ENCODE peak calls at places on chromosomes 13 and 19, in seven cellular contexts. G is CD4-positive, alpha-beta memory T cell; L is lung; Q is endodermal cell; K is suprapubic skin; D is thyroid gland; R is astrocyte of the cerebellum. E is an unnamed sample.

GRCh38 chr19:5553892-5554291 is 13.9 kb downstream of the TINCR start:
- DNase-seq in G (no peak), L (no peak), Q (no peak), K (no peak), D (no peak), R (no peak), E (no peak)

GRCh38 chr19:37931941-37932655 is 25.1 kb downstream of the SIPA1L3 start:
- DNase-seq in G (no peak), L (peak; percentile 88), Q (peak; percentile 91), K (peak; percentile 79), D (peak; percentile 99), R (peak; percentile 67), E (no peak)

GRCh38 chr13:20544186-20544914 is 18.7 kb upstream of the CRYL1 start:
- DNase-seq in G (no peak), L (no peak), Q (no peak), K (no peak), D (no peak), R (no peak), E (no peak)

GRCh38 chr13:26629260-26629659 is 71.8 kb downstream of the WASF3 start:
- DNase-seq in G (no peak), L (no peak), Q (peak; percentile 64), K (no peak), D (peak; percentile 26), R (no peak), E (no peak)

GRCh38 chr13:113801289-113801961 is 42.4 kb downstream of the TMEM255B start:
- DNase-seq in G (peak; percentile 21), L (no peak), Q (no peak), K (peak; percentile 61), D (no peak), R (no peak), E (no peak)

GRCh38 chr13:95474992-95475391 is 77.5 kb upstream of the CLDN10 start:
- DNase-seq in G (no peak), L (no peak), Q (no peak), K (no peak), D (no peak), R (no peak), E (no peak)

GRCh38 chr19:40271706-40272105 is 13.4 kb downstream of the AKT2 start:
- DNase-seq in G (no peak), L (no peak), Q (no peak), K (no peak), D (no peak), R (no peak), E (no peak)

GRCh38 chr19:38093154-38093553 is 130.9 kb downstream of the DPF1 start:
- DNase-seq in G (no peak), L (no peak), Q (no peak), K (no peak), D (peak; percentile 20), R (no peak), E (no peak)

GRCh38 chr19:52570005-52570861 is at the start of gene ZNF701:
- DNase-seq in G (peak; percentile 96), L (peak; percentile 95), Q (peak; percentile 99), K (peak; percentile 97), D (peak; percentile 97), R (peak; percentile 70), E (peak; percentile 63)

GRCh38 chr13:51618626-51619025 is 34.4 kb downstream of the WDFY2 start:
- DNase-seq in G (no peak), L (no peak), Q (no peak), K (no peak), D (peak; percentile 81), R (no peak), E (no peak)

GRCh38 chr13:109497917-109498316 is 288.5 kb downstream of the IRS2 start:
- DNase-seq in G (no peak), L (no peak), Q (no peak), K (no peak), D (no peak), R (no peak), E (no peak)

GRCh38 chr13:99796175-99796819 is 175.3 kb downstream of the ZIC5 start:
- DNase-seq in G (no peak), L (no peak), Q (peak; percentile 92), K (no peak), D (peak; percentile 31), R (peak; percentile 51), E (peak; percentile 53)

GRCh38 chr13:44155422-44156293 is 218.0 kb upstream of the SERP2 start:
- DNase-seq in G (no peak), L (peak; percentile 76), Q (peak; percentile 69), K (peak; percentile 67), D (peak; percentile 78), R (no peak), E (no peak)

GRCh38 chr13:84050551-84050950 is 168.3 kb upstream of the SLITRK1 start:
- DNase-seq in G (no peak), L (no peak), Q (no peak), K (no peak), D (no peak), R (no peak), E (no peak)

GRCh38 chr19:13151605-13152355 is 1.6 kb downstream of the IER2 start:
- DNase-seq in G (peak; percentile 97), L (peak; percentile 97), Q (peak; percentile 99), K (peak; percentile 99), D (peak; percentile 98), R (peak; percentile 92), E (no peak)

GRCh38 chr19:43430142-43430710 is 15.5 kb downstream of the TEX101 start:
- DNase-seq in G (no peak), L (no peak), Q (peak; percentile 78), K (no peak), D (no peak), R (no peak), E (no peak)

GRCh38 chr13:112445411-112446271 is 69.5 kb downstream of the SPACA7 start:
- DNase-seq in G (no peak), L (no peak), Q (peak; percentile 45), K (no peak), D (no peak), R (no peak), E (no peak)

GRCh38 chr13:100394005-100394695 is 194.4 kb downstream of the GGACT start:
- DNase-seq in G (no peak), L (no peak), Q (no peak), K (no peak), D (peak; percentile 9), R (peak; percentile 53), E (peak; percentile 81)

GRCh38 chr13:37316935-37317334 is 211.5 kb upstream of the CSNK1A1L start:
- DNase-seq in G (no peak), L (no peak), Q (no peak), K (no peak), D (no peak), R (no peak), E (no peak)

GRCh38 chr19:18481505-18482222 is 40.2 kb downstream of the ELL start:
- DNase-seq in G (no peak), L (no peak), Q (no peak), K (no peak), D (no peak), R (no peak), E (no peak)

GRCh38 chr19:38001158-38001781 is 94.3 kb downstream of the SIPA1L3 start:
- DNase-seq in G (no peak), L (no peak), Q (no peak), K (no peak), D (no peak), R (no peak), E (no peak)

GRCh38 chr19:41398603-41399002 is 985 bp downstream of the BCKDHA start:
- DNase-seq in G (no peak), L (no peak), Q (no peak), K (no peak), D (no peak), R (no peak), E (no peak)

GRCh38 chr19:17109962-17110598 is 34.5 kb downstream of the MYO9B start:
- DNase-seq in G (no peak), L (peak; percentile 72), Q (no peak), K (no peak), D (peak; percentile 10), R (no peak), E (no peak)

GRCh38 chr13:48411281-48412099 is 1.4 kb downstream of the LPAR6 start:
- DNase-seq in G (peak; percentile 49), L (no peak), Q (no peak), K (no peak), D (no peak), R (no peak), E (no peak)

DNA sequence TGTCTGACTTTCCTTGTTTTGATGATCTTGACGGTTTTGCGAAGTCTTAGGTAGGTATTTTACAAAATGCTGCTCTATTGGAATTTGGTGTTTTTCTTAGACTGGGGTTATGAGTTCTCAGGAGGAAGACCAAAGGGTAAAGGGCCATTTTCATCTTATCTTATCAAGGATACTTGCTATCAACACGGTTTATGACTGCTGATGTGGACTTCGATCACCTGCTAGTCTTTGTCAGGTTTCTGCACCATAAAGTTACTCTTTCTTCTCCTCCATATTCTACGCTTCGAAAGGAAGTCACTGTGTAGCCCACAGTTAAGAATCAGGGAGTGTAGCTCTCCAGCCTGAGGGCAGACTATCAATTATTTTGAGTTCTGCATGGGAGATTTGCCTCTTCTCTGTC is 7.4 kb upstream of the CEBPG start:
- DNase-seq in G (no peak), L (no peak), Q (no peak), K (no peak), D (no peak), R (no peak), E (no peak)
- H3K4me3 ChIP-seq in G (no peak overlapping the region), L (no peak overlapping the region), Q (no peak overlapping the region), K (no peak overlapping the region), D (no peak overlapping the region), R (no peak overlapping the region), E (no peak overlapping the region)

DNA sequence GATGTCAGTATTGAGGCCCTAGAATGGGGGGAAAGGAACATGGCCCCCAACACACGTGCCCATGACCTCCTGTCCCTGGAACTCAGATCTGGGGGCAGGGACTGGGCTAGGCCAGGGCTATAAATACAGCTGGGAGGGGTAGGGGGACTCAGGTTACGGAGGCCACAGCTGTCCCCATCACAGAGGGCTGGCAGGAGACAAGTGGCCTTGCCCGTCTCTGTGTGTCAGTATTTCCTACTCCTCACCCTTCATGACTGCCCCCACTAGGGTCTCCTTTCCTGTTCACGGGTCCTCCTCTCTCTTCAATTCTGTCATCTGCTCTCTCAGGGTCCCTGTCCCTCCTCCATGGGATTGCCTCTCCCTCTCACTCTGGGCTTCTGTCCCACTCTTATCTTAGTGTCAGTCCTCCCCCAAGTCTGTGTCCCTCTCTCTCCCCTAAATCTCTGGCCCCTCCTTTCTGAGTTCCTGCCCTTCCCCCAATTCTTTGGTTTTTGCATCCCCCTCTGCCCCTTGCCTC is 692 bp upstream of the HRC start:
- DNase-seq in G (no peak), L (no peak), Q (peak; percentile 63), K (no peak), D (no peak), R (no peak), E (no peak)
- H3K4me3 ChIP-seq in G (no peak overlapping the region), L (no peak overlapping the region), Q (no peak overlapping the region), K (no peak overlapping the region), D (no peak overlapping the region), R (no peak overlapping the region), E (no peak overlapping the region)

GRCh38 chr19:10478903-10479384 is 24.2 kb downstream of the KEAP1 start:
- DNase-seq in G (peak; percentile 95), L (peak; percentile 89), Q (peak; percentile 98), K (peak; percentile 96), D (peak; percentile 81), R (peak; percentile 52), E (peak; percentile 59)
- H3K4me3 ChIP-seq in G (no peak overlapping the region), L (no peak overlapping the region), Q (no peak overlapping the region), K (peak overlapping the region; percentile 48), D (no peak overlapping the region), R (peak overlapping the region; percentile 10), E (peak overlapping the region; percentile 14)

DNA sequence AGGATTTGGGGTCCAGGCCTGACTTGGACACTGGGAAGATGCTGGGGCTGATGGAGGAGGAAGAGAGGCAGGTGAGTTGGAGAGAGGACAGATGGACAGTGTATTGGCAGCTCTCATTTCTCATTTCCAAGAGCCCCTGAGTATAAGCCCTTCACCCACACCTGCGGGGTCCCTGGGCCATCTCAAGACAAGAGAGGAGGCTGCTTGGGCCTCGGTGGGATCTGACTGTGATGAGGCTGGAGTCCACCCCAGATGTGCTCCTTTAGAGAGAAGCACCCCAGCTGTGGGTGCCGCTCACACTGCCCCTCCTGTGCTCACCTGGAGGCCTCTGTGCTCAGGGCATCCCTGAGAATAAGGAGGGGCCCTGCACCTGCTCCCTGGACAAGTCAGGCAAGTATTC is 3.7 kb downstream of the LILRA2 start:
- DNase-seq in G (no peak), L (peak; percentile 18), Q (no peak), K (no peak), D (no peak), R (no peak), E (no peak)
- H3K4me3 ChIP-seq in G (no peak overlapping the region), L (no peak overlapping the region), Q (no peak overlapping the region), K (no peak overlapping the region), D (no peak overlapping the region), R (no peak overlapping the region), E (no peak overlapping the region)